ENCODE peak calls at places on chromosome 9, in four cellular contexts. F is H9, P is mesendoderm, R is H1. Z is an unnamed sample.

GRCh38 chr9:15509931-15510788 is 610 bp downstream of the PSIP1 start:
- DNase-seq in F (peak; percentile 58), R (peak; percentile 69), P (peak; percentile 73), Z (no peak)

GRCh38 chr9:81902191-81902590 is 26.0 kb upstream of the SPATA31D4 start:
- DNase-seq in P (no peak), F (no peak), R (no peak), Z (peak; percentile 52)

GRCh38 chr9:92468206-92468605 is 14.1 kb downstream of the ASPN start:
- DNase-seq in F (no peak), R (no peak), P (no peak), Z (peak; percentile 66)

GRCh38 chr9:69834056-69834455 is 13.4 kb downstream of the CFAP95 start:
- DNase-seq in P (no peak), F (no peak), R (no peak), Z (no peak)

GRCh38 chr9:129567842-129568559 is 52.9 kb downstream of the C9orf50 start:
- DNase-seq in R (peak; percentile 67), P (peak; percentile 89), F (peak; percentile 86), Z (peak; percentile 70)

GRCh38 chr9:38227061-38227540 is 158.1 kb upstream of the SHB start:
- DNase-seq in R (peak; percentile 65), F (peak; percentile 78), P (peak; percentile 90), Z (peak; percentile 93)

GRCh38 chr9:127971357-127972315 is 9.2 kb downstream of the EEIG1 start:
- DNase-seq in F (no peak), R (no peak), P (peak; percentile 58), Z (no peak)

GRCh38 chr9:6014668-6015270 is 655 bp downstream of the RANBP6 start:
- DNase-seq in F (no peak), P (peak; percentile 64), R (no peak), Z (peak; percentile 84)

GRCh38 chr9:37100317-37100716 is 20.1 kb upstream of the ZCCHC7 start:
- DNase-seq in R (no peak), P (peak; percentile 46), F (no peak), Z (peak; percentile 6)

GRCh38 chr9:95903398-95903797 is 27.9 kb downstream of the ERCC6L2 start:
- DNase-seq in P (no peak), F (no peak), R (no peak), Z (no peak)

GRCh38 chr9:127210851-127211730 is 53.5 kb upstream of the GARNL3 start:
- DNase-seq in F (peak; percentile 67), R (no peak), P (peak; percentile 78), Z (no peak)

GRCh38 chr9:130058154-130058553 is 4.4 kb downstream of the GPR107 start:
- DNase-seq in F (no peak), R (no peak), P (peak; percentile 33), Z (no peak)

GRCh38 chr9:131645078-131645776 is 94.6 kb downstream of the RAPGEF1 start:
- DNase-seq in P (no peak), F (no peak), R (no peak), Z (no peak)

GRCh38 chr9:137742698-137743097 is 123.9 kb downstream of the EHMT1 start:
- DNase-seq in F (no peak), P (no peak), R (no peak), Z (peak; percentile 16)

GRCh38 chr9:131875828-131876485 is 136.1 kb upstream of the RAPGEF1 start:
- DNase-seq in P (no peak), R (no peak), F (no peak), Z (peak; percentile 57)

GRCh38 chr9:36772449-36773370 is 200.0 kb downstream of the MELK start:
- DNase-seq in P (peak; percentile 23), R (no peak), F (peak; percentile 39), Z (peak; percentile 36)

GRCh38 chr9:10633785-10634184 is 21.0 kb upstream of the PTPRD start:
- DNase-seq in R (no peak), F (no peak), P (peak; percentile 70), Z (no peak)

GRCh38 chr9:3863114-3863528 is 337.3 kb upstream of the RFX3 start:
- DNase-seq in R (no peak), P (no peak), F (no peak), Z (peak; percentile 92)

GRCh38 chr9:86183225-86183808 is 76.1 kb downstream of the C9orf153 start:
- DNase-seq in P (no peak), F (no peak), R (no peak), Z (no peak)

GRCh38 chr9:2231831-2232230 is 216.7 kb downstream of the SMARCA2 start:
- DNase-seq in P (no peak), R (no peak), F (no peak), Z (peak; percentile 68)

GRCh38 chr9:128987800-128988199 is 40.3 kb downstream of the NUP188 start:
- DNase-seq in R (no peak), P (no peak), F (no peak), Z (peak; percentile 80)

GRCh38 chr9:133056533-133056932 is 5.2 kb upstream of the CEL start:
- DNase-seq in P (no peak), F (no peak), R (no peak), Z (no peak)

GRCh38 chr9:32899181-32899580 is 102.2 kb downstream of the APTX start:
- DNase-seq in F (no peak), P (no peak), R (no peak), Z (no peak)

GRCh38 chr9:17906204-17906840 is 327.5 kb downstream of the SH3GL2 start:
- DNase-seq in R (peak; percentile 73), P (peak; percentile 54), F (peak; percentile 53), Z (no peak)

GRCh38 chr9:88237454-88238280 is 99.4 kb upstream of the SPATA31C2 start:
- DNase-seq in R (no peak), F (no peak), P (no peak), Z (no peak)

GRCh38 chr9:20205821-20206220 is 416.5 kb downstream of the MLLT3 start:
- DNase-seq in F (no peak), R (no peak), P (no peak), Z (peak; percentile 5)

GRCh38 chr9:81086421-81086820 is 602.9 kb downstream of the TLE1 start:
- DNase-seq in R (no peak), P (no peak), F (no peak), Z (no peak)

GRCh38 chr9:129399301-129399990 is 221.4 kb upstream of the IER5L start:
- DNase-seq in R (no peak), P (no peak), F (no peak), Z (no peak)

GRCh38 chr9:89493671-89494070 is 4.2 kb downstream of the SEMA4D start:
- DNase-seq in F (no peak), P (no peak), R (no peak), Z (no peak)

GRCh38 chr9:114911167-114911821 is 19.1 kb downstream of the TNFSF8 start:
- DNase-seq in P (peak; percentile 82), R (no peak), F (no peak), Z (peak; percentile 51)

GRCh38 chr9:104765138-104765537 is 1.2 kb downstream of the NIPSNAP3B start:
- DNase-seq in P (no peak), F (no peak), R (no peak), Z (no peak)

GRCh38 chr9:87076825-87077224 is 129.5 kb upstream of the GAS1 start:
- DNase-seq in R (no peak), P (no peak), F (no peak), Z (peak; percentile 17)

GRCh38 chr9:21682376-21682775 is 120.1 kb upstream of the MTAP start:
- DNase-seq in R (no peak), P (no peak), F (no peak), Z (no peak)

GRCh38 chr9:21070171-21070571 is 7.6 kb downstream of the IFNB1 start:
- DNase-seq in F (peak; percentile 41), R (no peak), P (peak; percentile 54), Z (peak; percentile 98)

GRCh38 chr9:92180669-92181181 is 65.5 kb upstream of the SPTLC1 start:
- DNase-seq in P (peak; percentile 82), F (no peak), R (no peak), Z (peak; percentile 91)

GRCh38 chr9:109448223-109448622 is 49.9 kb downstream of the PTPN3 start:
- DNase-seq in P (peak; percentile 19), R (no peak), F (no peak), Z (peak; percentile 71)
- H4K5ac ChIP-seq in P (no peak overlapping the region), R (no peak overlapping the region), F (no peak overlapping the region), Z (no peak overlapping the region)

DNA sequence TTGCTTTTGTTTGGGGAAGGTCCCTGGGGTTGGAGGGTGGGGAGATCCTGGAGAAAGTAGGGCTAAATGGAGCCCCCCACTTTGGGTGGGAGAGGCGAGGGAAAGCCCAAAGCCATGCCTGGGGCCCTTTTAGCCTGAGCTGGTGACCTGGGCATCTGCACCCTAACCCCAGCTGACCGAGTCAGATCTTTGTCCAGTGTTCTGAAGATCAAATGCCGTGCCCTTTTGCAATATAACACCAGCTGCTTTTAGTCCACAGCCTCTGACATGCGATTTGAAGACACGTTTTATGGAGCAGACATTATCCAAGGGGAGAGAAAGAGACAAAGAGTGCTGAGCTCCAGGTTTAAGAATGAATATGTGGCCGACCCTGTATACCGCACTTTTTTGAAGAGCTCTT is 416.5 kb downstream of the KDM4C start:
- DNase-seq in P (no peak), R (no peak), F (no peak), Z (no peak)
- H4K5ac ChIP-seq in P (no peak overlapping the region), R (no peak overlapping the region), F (no peak overlapping the region), Z (no peak overlapping the region)

DNA sequence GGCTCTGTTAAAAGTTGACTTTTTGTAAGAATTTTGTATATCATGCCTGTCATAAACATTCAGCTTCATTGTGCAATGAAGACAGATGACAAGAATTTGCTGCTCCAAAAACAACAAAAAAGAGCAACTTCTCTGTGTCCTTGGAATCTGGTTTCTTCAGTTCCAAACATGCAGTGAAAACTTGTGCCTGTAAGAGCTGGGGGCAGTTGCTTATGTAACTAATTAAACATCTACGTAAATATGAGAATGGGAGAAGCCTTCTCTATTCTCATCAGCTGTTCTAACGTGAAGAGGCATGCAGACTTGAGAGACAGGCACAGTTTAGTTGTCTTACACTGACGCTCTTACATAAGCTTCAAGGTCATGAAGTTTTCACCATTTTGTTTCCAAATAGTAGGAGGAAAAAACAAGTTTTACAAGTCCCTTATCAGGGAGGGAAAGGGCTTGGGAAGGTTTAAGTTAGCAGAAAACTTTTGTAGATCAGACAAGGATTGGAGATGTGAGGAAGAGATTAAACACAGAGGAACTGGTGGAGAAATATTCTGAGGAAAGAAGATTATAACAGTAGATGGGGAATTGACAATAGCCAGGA is 170.4 kb downstream of the RFK start:
- DNase-seq in F (no peak), P (no peak), R (no peak), Z (peak; percentile 77)
- H4K5ac ChIP-seq in F (no peak overlapping the region), P (no peak overlapping the region), R (no peak overlapping the region), Z (peak overlapping the region; percentile 1)

GRCh38 chr9:77420641-77421040 is 227.5 kb downstream of the GNA14 start:
- DNase-seq in F (no peak), P (no peak), R (no peak), Z (no peak)

GRCh38 chr9:77418226-77418625 is 229.9 kb downstream of the GNA14 start:
- DNase-seq in R (no peak), P (no peak), F (no peak), Z (no peak)

GRCh38 chr9:77422969-77423368 is 225.2 kb downstream of the GNA14 start:
- DNase-seq in P (no peak), R (no peak), F (no peak), Z (no peak)

GRCh38 chr9:77421506-77422265 is 226.4 kb downstream of the GNA14 start:
- DNase-seq in R (no peak), P (peak; percentile 25), F (no peak), Z (peak; percentile 32)

DNA sequence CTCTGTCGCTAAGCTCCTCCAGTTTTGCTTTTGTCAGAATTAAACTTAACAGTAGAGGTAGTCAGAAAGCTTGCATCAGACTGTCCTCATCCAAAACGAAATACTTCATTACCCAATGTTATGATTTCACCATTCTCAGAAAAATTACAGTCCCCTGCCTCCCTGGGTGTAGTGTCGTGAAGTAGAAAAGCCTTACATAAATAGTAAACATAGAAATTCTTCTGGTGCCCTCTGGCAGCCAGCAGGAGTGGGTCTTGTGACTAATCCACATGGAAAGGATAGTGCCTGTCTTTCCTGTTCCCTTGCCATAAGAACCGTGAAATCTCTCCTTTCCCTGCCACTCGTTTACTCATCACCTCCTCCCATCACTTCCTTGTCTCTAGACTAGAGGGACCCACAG is 230.6 kb downstream of the GNA14 start:
- DNase-seq in R (no peak), P (peak; percentile 51), F (no peak), Z (peak; percentile 79)
- H4K5ac ChIP-seq in R (no peak overlapping the region), P (no peak overlapping the region), F (no peak overlapping the region), Z (no peak overlapping the region)

GRCh38 chr9:109114670-109115069 is 5.1 kb downstream of the TMEM245 start:
- DNase-seq in F (no peak), R (no peak), P (no peak), Z (peak; percentile 66)
- H4K5ac ChIP-seq in F (no peak overlapping the region), R (no peak overlapping the region), P (no peak overlapping the region), Z (no peak overlapping the region)